ENCODE peak calls at places on chromosomes 2 and 18, in six cellular contexts. J is glutamatergic neuron, Y is NCI-H1092, B is NCI-H1436, K is M059J, I is NCI-H1105 treated with DMSO at 0.1 percent for 48 hours. E is an unnamed sample.

GRCh38 chr2:23138686-23139085 is 246.3 kb upstream of the KLHL29 start:
- DNase-seq in J (no peak), Y (no peak), B (no peak), K (no peak), I (no peak), E (no peak)

GRCh38 chr2:32012872-32013271 is 2.1 kb upstream of the MEMO1 start:
- DNase-seq in J (no peak), Y (no peak), B (no peak), K (no peak), I (no peak), E (no peak)

GRCh38 chr18:12007063-12007462 is 25.8 kb downstream of the IMPA2 start:
- DNase-seq in J (no peak), Y (no peak), B (no peak), K (no peak), I (no peak), E (no peak)

GRCh38 chr2:53949457-53949856 is 21.3 kb downstream of the PSME4 start:
- DNase-seq in J (no peak), Y (no peak), B (no peak), K (no peak), I (no peak), E (no peak)

GRCh38 chr18:48539406-48540328 is 836 bp downstream of the CTIF start:
- DNase-seq in J (peak), Y (peak), B (no peak), K (peak), I (peak), E (no peak)

GRCh38 chr2:59425292-59425691 is 1128.2 kb downstream of the BCL11A start:
- DNase-seq in J (no peak), Y (no peak), B (no peak), K (no peak), I (no peak), E (no peak)

GRCh38 chr2:66840321-66841014 is 405.5 kb downstream of the MEIS1 start:
- DNase-seq in J (no peak), Y (no peak), B (no peak), K (no peak), I (no peak), E (no peak)

GRCh38 chr2:33412920-33413319 is 63.5 kb upstream of the RASGRP3 start:
- DNase-seq in J (no peak), Y (no peak), B (no peak), K (peak), I (peak), E (peak)

GRCh38 chr2:162118166-162119031 is 33.6 kb downstream of the GCG start:
- DNase-seq in J (no peak), Y (no peak), B (no peak), K (peak), I (no peak), E (no peak)

GRCh38 chr2:186058604-186059003 is 320.0 kb downstream of the FSIP2 start:
- DNase-seq in J (no peak), Y (no peak), B (peak), K (no peak), I (peak), E (peak)